ENCODE peak calls at places on chromosomes 7 and 10, in four cellular contexts. J is IMR-90, R is cardiac fibroblast, I is cardiac muscle cell. T is an unnamed sample.

GRCh38 chr7:142307246-142307900 is 49.5 kb upstream of the PRSS58 start:
- DNase-seq in J (no peak), R (no peak), I (no peak), T (no peak)

GRCh38 chr10:90181251-90181691 is 479.9 kb downstream of the KIF20B start:
- DNase-seq in J (no peak), R (no peak), I (no peak), T (no peak)

GRCh38 chr10:61903184-61903990 is 1.9 kb downstream of the ARID5B start:
- DNase-seq in J (peak), R (peak), I (peak), T (no peak)

GRCh38 chr7:79988642-79989041 is 146.0 kb upstream of the GNAI1 start:
- DNase-seq in J (peak), R (peak), I (no peak), T (no peak)

GRCh38 chr7:7761974-7762769 is 43.8 kb upstream of the RPA3 start:
- DNase-seq in J (peak), R (peak), I (no peak), T (no peak)

GRCh38 chr7:45035909-45036308 is 35.9 kb downstream of the CCM2 start:
- DNase-seq in J (no peak), R (no peak), I (no peak), T (no peak)

GRCh38 chr10:114718386-114718785 is 60.3 kb upstream of the ABLIM1 start:
- DNase-seq in J (no peak), R (no peak), I (no peak), T (no peak)

GRCh38 chr7:6505685-6506559 is 45.3 kb downstream of the GRID2IP start:
- DNase-seq in J (no peak), R (no peak), I (no peak), T (no peak)

GRCh38 chr7:137687556-137688280 is 159.1 kb downstream of the DGKI start:
- DNase-seq in J (peak), R (peak), I (no peak), T (no peak)

GRCh38 chr10:86261933-86262665 is 104.5 kb downstream of the GRID1 start:
- DNase-seq in J (no peak), R (no peak), I (no peak), T (no peak)

GRCh38 chr10:115857856-115858255 is 415.1 kb downstream of the GFRA1 start:
- DNase-seq in J (no peak), R (peak), I (no peak), T (no peak)

GRCh38 chr10:34131152-34131551 is 683.9 kb downstream of the PARD3 start:
- DNase-seq in J (no peak), R (no peak), I (no peak), T (no peak)

GRCh38 chr7:30906014-30906413 is 5.6 kb upstream of the AQP1 start:
- DNase-seq in J (no peak), R (no peak), I (no peak), T (no peak)

DNA sequence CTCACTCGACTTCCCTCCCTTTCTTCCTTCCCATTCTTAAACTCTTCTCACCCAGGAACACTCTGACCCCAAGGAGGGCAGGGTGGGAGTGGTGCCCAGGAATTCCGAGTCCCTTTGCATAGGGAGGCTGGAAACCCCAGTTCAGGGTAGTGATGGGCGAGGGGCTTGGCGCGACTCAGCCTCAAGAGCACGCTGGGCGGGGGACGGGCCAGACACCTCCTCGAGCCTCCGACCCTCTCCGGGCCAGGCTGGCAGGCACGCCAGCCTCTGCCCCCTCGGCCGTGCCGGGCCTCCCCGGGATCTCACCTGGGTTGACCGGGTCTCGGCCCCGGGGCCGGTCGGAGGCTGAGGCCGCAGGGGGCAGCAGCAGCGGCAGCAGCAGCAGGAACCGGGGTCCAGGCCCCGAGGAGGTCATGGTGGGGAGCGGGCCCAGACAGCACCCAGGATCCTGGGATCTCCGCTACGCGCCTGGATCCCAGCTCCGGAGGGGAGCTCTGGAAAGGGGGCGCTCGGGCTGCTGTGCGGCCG is 457 bp downstream of the PLOD3 start:
- DNase-seq in J (no peak), R (no peak), I (peak), T (no peak)
- TF ChIP-seq CTCF in J (no peak), R (no peak), I (peak), T (no peak)

GRCh38 chr10:21502371-21502765 is 23.1 kb downstream of the SKIDA1 start:
- DNase-seq in J (no peak), R (no peak), I (no peak), T (no peak)
- H3K4me3 ChIP-seq in J (no peak), R (no peak), I (no peak), T (no peak)

GRCh38 chr7:1918881-1919525 is 248.9 kb downstream of the ELFN1 start:
- DNase-seq in J (no peak), R (no peak), I (no peak), T (no peak)

GRCh38 chr7:1920266-1920681 is 250.2 kb downstream of the ELFN1 start:
- DNase-seq in J (no peak), R (no peak), I (no peak), T (no peak)

GRCh38 chr7:1919539-1920265 is 249.6 kb downstream of the ELFN1 start:
- DNase-seq in J (peak), R (no peak), I (peak), T (no peak)

GRCh38 chr7:1922071-1922869 is 252.2 kb downstream of the ELFN1 start:
- DNase-seq in J (peak), R (no peak), I (no peak), T (peak)

DNA sequence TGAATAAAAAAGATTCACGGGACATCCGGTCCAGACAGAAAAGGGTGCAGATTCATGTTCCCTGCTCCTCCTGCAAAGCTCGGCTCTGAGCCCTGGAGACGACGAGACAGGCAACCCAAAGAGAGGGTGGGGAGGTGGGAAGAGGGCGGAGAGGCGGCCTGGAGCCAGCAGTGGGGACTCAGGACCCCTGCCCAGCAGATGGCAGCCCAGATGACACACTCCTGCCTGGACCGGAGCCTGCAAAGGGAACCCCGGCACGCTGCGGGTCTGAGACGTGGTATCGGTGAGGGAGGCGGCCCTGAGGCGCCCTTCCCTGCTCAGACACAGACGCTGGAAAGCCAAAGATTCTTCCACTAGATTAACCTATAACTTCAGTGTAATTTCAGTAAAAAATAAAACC is 250.8 kb downstream of the ELFN1 start:
- DNase-seq in J (no peak), R (no peak), I (no peak), T (no peak)
- TF ChIP-seq CTCF in J (no peak), R (no peak), I (no peak), T (no peak)

DNA sequence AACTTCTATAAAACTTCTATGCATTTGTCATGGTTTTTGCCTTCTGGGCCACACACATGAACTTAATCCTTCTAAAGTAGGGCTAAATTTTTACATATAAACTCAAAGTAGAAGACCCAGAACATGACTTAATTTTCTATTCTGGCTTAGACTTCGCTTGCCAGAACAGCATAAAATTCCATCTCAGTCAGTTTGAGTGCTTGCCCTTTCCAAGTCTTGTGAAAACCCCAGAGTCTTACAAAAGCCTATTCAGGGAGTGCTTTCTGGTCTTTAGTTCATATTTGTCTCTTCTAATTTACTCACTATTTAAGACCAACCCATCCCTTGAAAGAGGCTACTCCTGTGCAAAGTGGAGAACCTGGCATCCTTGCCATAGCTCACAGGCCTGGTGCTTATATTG is 201.6 kb upstream of the MEOX2 start:
- DNase-seq in J (no peak), R (no peak), I (no peak), T (no peak)
- H3K4me3 ChIP-seq in J (no peak), R (no peak), I (no peak), T (no peak)

GRCh38 chr10:60281331-60281730 is 108.3 kb downstream of the ANK3 start:
- DNase-seq in J (peak), R (peak), I (no peak), T (no peak)

GRCh38 chr10:60283397-60283796 is 106.3 kb downstream of the ANK3 start:
- DNase-seq in J (peak), R (peak), I (no peak), T (no peak)

GRCh38 chr10:60281792-60282353 is 107.8 kb downstream of the ANK3 start:
- DNase-seq in J (no peak), R (peak), I (no peak), T (no peak)

GRCh38 chr10:60282771-60283353 is 106.8 kb downstream of the ANK3 start:
- DNase-seq in J (peak), R (peak), I (no peak), T (no peak)

GRCh38 chr10:60280475-60280874 is 109.2 kb downstream of the ANK3 start:
- DNase-seq in J (no peak), R (no peak), I (no peak), T (no peak)
- TF ChIP-seq CTCF in J (no peak), R (no peak), I (no peak), T (no peak)

GRCh38 chr10:112959207-112959838 is 9.3 kb downstream of the TCF7L2 start:
- DNase-seq in J (peak), R (peak), I (no peak), T (no peak)
- H3K4me3 ChIP-seq in J (no peak), R (no peak), I (no peak), T (no peak)

GRCh38 chr10:24617771-24618396 is 105.8 kb downstream of the ARHGAP21 start:
- DNase-seq in J (peak), R (peak), I (peak), T (peak)
- TF ChIP-seq CTCF in J (peak), R (peak), I (peak), T (peak)